ENCODE peak calls at places on chromosomes 3 and 15, in six cellular contexts. K is A673, N is posterior cingulate gyrus, Z is NCI-H1092, Q is T1000, P is prostate gland. X is an unnamed sample.

GRCh38 chr15:41811432-41812195 is 16.3 kb upstream of the JMJD7 start:
- DNase-seq in Z (peak; percentile 55), P (peak; percentile 80), Q (peak; percentile 66), N (peak; percentile 98), K (peak; percentile 85), X (peak; percentile 42)

GRCh38 chr3:148006508-148006907 is 597.3 kb downstream of the ZIC1 start:
- DNase-seq in Z (no peak), P (no peak), K (peak; percentile 45), N (no peak), Q (peak; percentile 23), X (no peak)

GRCh38 chr3:52233108-52233591 is 5.8 kb downstream of the TWF2 start:
- DNase-seq in Q (no peak), Z (no peak), P (no peak), K (no peak), N (peak; percentile 75), X (no peak)

GRCh38 chr3:123302961-123303360 is 101.2 kb downstream of the SEC22A start:
- DNase-seq in Z (no peak), N (peak; percentile 78), K (no peak), P (no peak), Q (no peak), X (no peak)

GRCh38 chr15:52076889-52077781 is 35.4 kb downstream of the BCL2L10 start:
- DNase-seq in K (no peak), Z (no peak), P (no peak), Q (peak; percentile 12), N (no peak), X (no peak)

GRCh38 chr3:140470211-140470610 is 207.7 kb upstream of the TRIM42 start:
- DNase-seq in K (no peak), Z (no peak), P (no peak), N (no peak), Q (no peak), X (no peak)

GRCh38 chr3:53675022-53675697 is 171.1 kb downstream of the CHDH start:
- DNase-seq in Z (no peak), N (no peak), Q (no peak), K (no peak), P (no peak), X (no peak)

GRCh38 chr3:9778102-9778501 is 8.4 kb upstream of the CAMK1 start:
- DNase-seq in N (peak; percentile 91), Q (no peak), P (no peak), Z (no peak), K (no peak), X (no peak)

GRCh38 chr3:139679218-139679617 is 1.4 kb upstream of the NMNAT3 start:
- DNase-seq in Z (no peak), K (no peak), Q (no peak), N (no peak), P (no peak), X (no peak)

GRCh38 chr15:90320062-90320884 is 31.8 kb upstream of the ZNF774 start:
- DNase-seq in K (peak; percentile 93), N (peak; percentile 97), Z (peak; percentile 82), Q (peak; percentile 78), P (peak; percentile 76), X (peak; percentile 86)

X was measured in NCI-H69.